ENCODE peak calls at places on chromosome 12, in six cellular contexts. I is K562, O is HCT116, W is SK-N-SH, D is HepG2, R is GM12878. J is an unnamed sample.

GRCh38 chr12:10554228-10554970 is 48.7 kb downstream of the EIF2S3B start:
- DNase-seq in I (no peak), O (no peak), W (no peak), D (no peak), R (no peak), J (no peak)

GRCh38 chr12:99767809-99768208 is 120.3 kb downstream of the GARIN6 start:
- DNase-seq in I (no peak), O (peak), W (no peak), D (no peak), R (no peak), J (no peak)

GRCh38 chr12:51636581-51636980 is 45.5 kb downstream of the SCN8A start:
- DNase-seq in I (no peak), O (no peak), W (no peak), D (no peak), R (no peak), J (no peak)

GRCh38 chr12:72081787-72082186 is 143.1 kb downstream of the TPH2 start:
- DNase-seq in I (no peak), O (no peak), W (no peak), D (no peak), R (no peak), J (peak)

GRCh38 chr12:6946033-6946919 is 2.5 kb downstream of the C12orf57 start:
- DNase-seq in I (peak), O (peak), W (peak), D (peak), R (peak), J (peak)

GRCh38 chr12:5204271-5204670 is 160.6 kb downstream of the KCNA5 start:
- DNase-seq in I (no peak), O (no peak), W (no peak), D (no peak), R (no peak), J (no peak)

GRCh38 chr12:108268397-108268796 is 70.7 kb downstream of the CMKLR1 start:
- DNase-seq in I (no peak), O (no peak), W (no peak), D (no peak), R (peak), J (no peak)

GRCh38 chr12:71061451-71061850 is 96.3 kb downstream of the TSPAN8 start:
- DNase-seq in I (no peak), O (no peak), W (no peak), D (no peak), R (no peak), J (no peak)

GRCh38 chr12:112734859-112735258 is 56.7 kb upstream of the RPH3A start:
- DNase-seq in I (no peak), O (no peak), W (no peak), D (no peak), R (no peak), J (no peak)

GRCh38 chr12:13197526-13198141 is 1.1 kb downstream of the EMP1 start:
- DNase-seq in I (no peak), O (no peak), W (no peak), D (no peak), R (no peak), J (no peak)

GRCh38 chr12:119556830-119557229 is 36.7 kb upstream of the TMEM233 start:
- DNase-seq in I (no peak), O (no peak), W (no peak), D (no peak), R (no peak), J (no peak)

GRCh38 chr12:31890295-31891285 is 68.6 kb upstream of the RESF1 start:
- DNase-seq in I (no peak), O (no peak), W (no peak), D (no peak), R (no peak), J (no peak)

GRCh38 chr12:95117178-95117599 is 43.8 kb upstream of the NR2C1 start:
- DNase-seq in I (peak), O (peak), W (peak), D (peak), R (peak), J (peak)

DNA sequence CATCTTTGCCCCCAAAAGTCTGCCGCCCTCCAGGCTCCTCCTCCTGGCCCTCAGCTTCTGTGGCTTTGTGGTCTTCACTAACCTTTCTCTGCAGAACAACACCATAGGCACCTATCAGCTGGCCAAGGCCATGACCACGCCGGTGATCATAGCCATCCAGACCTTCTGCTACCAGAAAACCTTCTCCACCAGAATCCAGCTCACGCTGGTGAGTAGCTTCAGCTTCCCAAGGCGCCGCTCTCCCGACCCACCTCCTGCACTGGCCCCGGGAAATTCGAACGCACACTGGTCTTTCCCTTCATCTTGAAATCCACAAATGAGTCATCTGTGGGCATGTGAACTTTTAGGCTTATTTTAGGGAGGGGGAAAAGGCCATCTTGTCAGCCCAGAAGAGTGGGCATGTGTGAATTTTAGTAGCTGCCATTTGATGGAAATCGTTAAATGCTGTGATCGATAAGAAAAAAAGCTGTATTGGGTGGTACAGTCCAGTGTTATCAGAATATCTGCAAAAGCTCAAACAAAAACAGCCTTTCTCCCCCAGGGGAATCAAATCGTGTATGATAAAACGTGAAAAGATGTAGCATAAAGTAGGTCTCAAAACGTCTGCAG is 700 bp downstream of the SLC35E3 start:
- DNase-seq in I (peak), O (no peak), W (peak), D (peak), R (peak), J (peak)
- TF ChIP-seq JUND in I (peak), O (no peak), W (no peak), D (peak), R (peak), J (no peak)

DNA sequence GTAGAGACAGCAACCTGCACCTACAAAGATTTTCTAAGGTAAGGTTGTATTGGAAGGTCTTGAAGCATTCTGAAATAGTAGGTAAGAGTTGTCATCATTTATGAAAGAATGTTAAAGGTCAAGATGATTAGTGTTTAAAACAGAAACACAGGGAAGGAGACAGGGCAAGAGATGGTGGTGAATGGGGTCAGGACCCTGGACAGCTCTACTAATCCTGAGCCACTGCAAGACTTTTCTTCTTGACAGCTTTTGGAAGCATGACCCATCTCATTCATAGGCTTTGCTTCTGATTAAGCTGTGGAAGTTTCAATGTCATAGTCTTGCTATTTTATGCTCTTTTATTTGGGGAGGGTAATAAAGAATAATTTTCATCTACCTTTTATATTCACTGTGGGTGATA is 75.5 kb upstream of the CAND1 start:
- DNase-seq in I (peak), O (no peak), W (no peak), D (peak), R (no peak), J (peak)
- TF ChIP-seq JUND in I (no peak), O (no peak), W (no peak), D (no peak), R (no peak), J (no peak)

GRCh38 chr12:58346032-58346632 is 404.8 kb downstream of the ATP23 start:
- DNase-seq in I (peak), O (peak), W (peak), D (peak), R (no peak), J (peak)
- TF ChIP-seq JUND in I (no peak), O (no peak), W (no peak), D (no peak), R (no peak), J (no peak)

DNA sequence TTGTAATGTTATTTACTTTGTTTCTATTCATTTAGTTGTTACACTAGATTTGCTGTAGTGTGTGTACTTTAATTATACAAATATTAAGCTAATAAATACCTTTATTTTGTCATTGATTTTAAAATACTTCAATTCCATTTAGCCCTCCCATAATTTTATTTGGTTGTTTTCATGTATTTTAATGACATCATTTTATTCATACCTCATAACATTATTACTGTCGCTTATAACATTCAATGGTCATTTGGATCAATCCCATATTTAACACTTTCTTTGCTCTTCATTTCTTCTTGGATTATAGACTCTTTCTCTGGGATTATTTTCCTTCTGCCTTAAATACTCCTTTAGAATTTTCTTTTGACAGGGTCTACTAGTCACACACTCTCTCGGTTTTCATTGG is 86.6 kb upstream of the CAND1 start:
- DNase-seq in I (no peak), O (no peak), W (no peak), D (no peak), R (no peak), J (no peak)
- TF ChIP-seq JUND in I (no peak), O (no peak), W (no peak), D (no peak), R (no peak), J (no peak)

GRCh38 chr12:93173178-93173957 is 204.4 kb upstream of the NUDT4 start:
- DNase-seq in I (no peak), O (no peak), W (no peak), D (no peak), R (no peak), J (no peak)
- TF ChIP-seq JUND in I (no peak), O (no peak), W (no peak), D (no peak), R (no peak), J (no peak)

GRCh38 chr12:49093746-49094103 is 876 bp downstream of the DHH start:
- DNase-seq in I (peak), O (no peak), W (peak), D (no peak), R (no peak), J (no peak)

GRCh38 chr12:49091836-49092085 is 2.8 kb downstream of the DHH start:
- DNase-seq in I (no peak), O (no peak), W (no peak), D (no peak), R (no peak), J (no peak)

GRCh38 chr12:49091056-49091835 is 3.4 kb downstream of the DHH start:
- DNase-seq in I (no peak), O (no peak), W (no peak), D (no peak), R (no peak), J (no peak)

GRCh38 chr12:49092816-49093406 is 1.7 kb downstream of the DHH start:
- DNase-seq in I (peak), O (no peak), W (no peak), D (no peak), R (no peak), J (no peak)

DNA sequence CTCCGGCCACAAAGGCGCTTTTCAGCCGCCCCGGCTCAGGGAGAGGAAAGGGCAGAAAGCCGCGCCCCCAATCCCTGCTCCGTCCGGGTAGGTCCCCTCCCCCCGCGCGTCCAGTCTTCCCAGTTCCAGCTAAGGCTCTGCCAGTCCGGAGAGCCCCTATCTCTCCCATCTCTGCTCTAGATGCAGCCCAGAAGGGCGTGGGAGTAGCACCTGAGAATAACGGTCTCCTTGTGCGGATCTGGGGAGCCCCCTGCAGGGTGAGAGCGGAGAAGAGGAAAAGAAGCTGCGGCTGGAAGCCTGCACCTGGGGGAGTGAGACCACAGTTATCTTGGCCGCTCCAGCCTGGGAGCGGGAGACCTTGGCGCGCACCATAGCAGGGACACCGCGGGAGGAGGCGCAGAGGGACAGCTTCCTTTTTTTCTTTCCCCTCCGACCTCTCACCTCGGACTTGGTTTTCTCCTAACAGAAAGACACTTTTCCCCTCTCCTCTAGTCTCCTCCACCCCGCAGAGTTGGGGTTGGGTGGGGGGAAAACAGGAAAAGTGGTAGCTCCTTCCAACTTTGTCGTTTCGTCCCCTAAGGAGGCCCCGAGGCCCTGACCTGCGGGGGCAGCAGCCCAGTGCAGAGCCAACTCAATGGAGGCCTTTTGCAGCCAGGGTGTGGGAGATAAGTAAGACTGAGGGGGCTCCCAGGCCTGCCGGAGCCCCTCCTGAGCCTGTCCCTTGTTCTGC is 2.4 kb downstream of the DHH start:
- DNase-seq in I (peak), O (no peak), W (peak), D (peak), R (no peak), J (peak)
- TF ChIP-seq JUND in I (peak), O (no peak), W (no peak), D (no peak), R (no peak), J (no peak)

DNA sequence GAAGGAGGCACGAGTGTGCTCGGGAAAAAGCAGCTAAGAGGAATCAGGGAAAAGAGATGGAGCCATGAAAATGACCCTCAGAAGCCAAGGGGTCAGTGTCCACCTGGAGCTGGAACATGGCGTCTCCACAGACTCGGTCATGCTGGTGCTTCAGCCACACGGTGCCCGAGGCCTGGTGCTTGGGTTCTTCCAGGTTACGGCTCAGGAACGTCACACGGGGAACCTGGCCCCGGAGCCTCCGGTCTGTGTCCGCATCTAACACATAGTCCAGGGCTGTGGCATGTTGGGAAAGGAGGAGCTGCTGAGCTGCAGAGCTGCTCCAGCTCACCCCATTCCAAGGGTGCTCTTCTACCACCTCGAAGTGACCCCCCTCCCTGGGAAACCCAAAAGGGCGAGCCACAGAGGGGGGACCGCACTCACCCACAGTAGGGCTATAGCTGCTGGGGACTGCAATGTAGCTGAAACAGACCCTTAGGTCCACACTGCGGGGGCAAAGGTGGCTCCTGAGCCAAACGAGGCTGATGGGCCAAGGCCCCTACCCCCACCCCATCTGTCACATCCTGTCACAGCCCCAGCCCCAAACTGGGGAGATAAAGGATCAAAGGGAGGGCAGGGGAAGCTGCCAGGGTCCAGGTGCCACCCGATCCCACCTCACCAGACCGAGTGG is 10.8 kb downstream of the ITGA7 start:
- DNase-seq in I (no peak), O (no peak), W (no peak), D (no peak), R (no peak), J (no peak)
- TF ChIP-seq JUND in I (no peak), O (no peak), W (no peak), D (no peak), R (no peak), J (no peak)

J was measured in T47D.